ENCODE peak calls at places on chromosomes 13 and 19, in seven cellular contexts. T is HCT116, M is HepG2, A is K562, U is SK-N-SH, P is H1, K is GM12878. J is an unnamed sample.

GRCh38 chr19:18586311-18586710 is 2.3 kb upstream of the REX1BD start:
- DNase-seq in M (no peak), P (no peak), T (no peak), U (no peak), K (no peak), A (no peak), J (no peak)

GRCh38 chr19:6737873-6738725 is 719 bp upstream of the GPR108 start:
- DNase-seq in M (peak), K (no peak), U (no peak), T (no peak), A (peak), P (peak), J (no peak)

GRCh38 chr13:51269039-51269438 is 46.8 kb downstream of the FAM124A start:
- DNase-seq in T (no peak), M (no peak), U (no peak), P (no peak), A (no peak), K (no peak), J (no peak)

GRCh38 chr13:113204378-113204734 is 4.1 kb downstream of the PCID2 start:
- DNase-seq in U (no peak), A (no peak), T (no peak), P (no peak), M (no peak), K (no peak), J (no peak)

GRCh38 chr13:109963384-109963783 is 177.0 kb upstream of the IRS2 start:
- DNase-seq in T (no peak), M (no peak), A (no peak), K (no peak), U (no peak), P (no peak), J (no peak)

GRCh38 chr13:32075150-32075851 is 43.7 kb downstream of the FRY start:
- DNase-seq in T (no peak), P (no peak), A (no peak), K (no peak), U (no peak), M (peak), J (no peak)

GRCh38 chr19:54168174-54168917 is 4.6 kb downstream of the TMC4 start:
- DNase-seq in T (peak), U (peak), P (peak), K (no peak), A (peak), M (peak), J (peak)

GRCh38 chr13:24911135-24911524 is 147.2 kb downstream of the RNF17 start:
- DNase-seq in T (no peak), P (no peak), A (no peak), U (no peak), K (no peak), M (no peak), J (no peak)

GRCh38 chr13:73074101-73074500 is 15.3 kb downstream of the KLF5 start:
- DNase-seq in T (no peak), U (no peak), M (no peak), K (no peak), A (no peak), P (no peak), J (no peak)

GRCh38 chr19:35348909-35349611 is 1.4 kb downstream of the FFAR1 start:
- DNase-seq in M (no peak), P (peak), T (no peak), U (no peak), A (no peak), K (no peak), J (no peak)

GRCh38 chr19:33063356-33064116 is 1.2 kb downstream of the RHPN2 start:
- DNase-seq in T (no peak), K (no peak), U (peak), M (no peak), P (peak), A (no peak), J (no peak)

GRCh38 chr13:61664821-61665705 is 249.4 kb upstream of the PCDH20 start:
- DNase-seq in K (no peak), T (peak), P (no peak), A (no peak), U (no peak), M (peak), J (peak)

GRCh38 chr19:35417278-35417677 is 30.8 kb upstream of the FFAR2 start:
- DNase-seq in P (no peak), M (no peak), K (no peak), T (no peak), U (no peak), A (no peak), J (no peak)

GRCh38 chr13:48819889-48820288 is 155.8 kb upstream of the FNDC3A start:
- DNase-seq in P (no peak), A (no peak), M (no peak), K (no peak), U (no peak), T (no peak), J (no peak)

GRCh38 chr13:104310861-104311260 is 1244.6 kb upstream of the SLC10A2 start:
- DNase-seq in P (no peak), M (no peak), U (no peak), K (no peak), T (no peak), A (no peak), J (no peak)

GRCh38 chr13:113404366-113404722 is 40.4 kb upstream of the GRTP1 start:
- DNase-seq in T (no peak), K (no peak), A (no peak), P (no peak), U (peak), M (no peak), J (no peak)

GRCh38 chr19:39236527-39236926 is 8.3 kb downstream of the IFNL3 start:
- DNase-seq in U (no peak), A (no peak), P (no peak), M (no peak), K (no peak), T (no peak), J (no peak)

GRCh38 chr13:40143559-40143958 is 488.1 kb downstream of the COG6 start:
- DNase-seq in M (no peak), T (no peak), P (no peak), K (no peak), A (no peak), U (no peak), J (no peak)

GRCh38 chr13:93066187-93066586 is 160.4 kb upstream of the GPC6 start:
- DNase-seq in U (no peak), K (no peak), T (no peak), P (no peak), M (no peak), A (no peak), J (no peak)

GRCh38 chr19:14560776-14561108 is 11.1 kb downstream of the NDUFB7 start:
- DNase-seq in U (no peak), P (no peak), M (no peak), A (no peak), T (no peak), K (no peak), J (no peak)

GRCh38 chr19:57887195-57887941 is 1.5 kb downstream of the ZNF814 start:
- DNase-seq in M (no peak), T (no peak), P (no peak), U (no peak), A (no peak), K (no peak), J (no peak)

GRCh38 chr19:4678881-4679379 is 8.8 kb upstream of the MYDGF start:
- DNase-seq in K (no peak), P (peak), A (peak), T (peak), U (peak), M (no peak), J (no peak)

GRCh38 chr13:105048685-105049084 is 1486.8 kb downstream of the EFNB2 start:
- DNase-seq in M (no peak), K (peak), U (no peak), T (no peak), P (no peak), A (no peak), J (no peak)

DNA sequence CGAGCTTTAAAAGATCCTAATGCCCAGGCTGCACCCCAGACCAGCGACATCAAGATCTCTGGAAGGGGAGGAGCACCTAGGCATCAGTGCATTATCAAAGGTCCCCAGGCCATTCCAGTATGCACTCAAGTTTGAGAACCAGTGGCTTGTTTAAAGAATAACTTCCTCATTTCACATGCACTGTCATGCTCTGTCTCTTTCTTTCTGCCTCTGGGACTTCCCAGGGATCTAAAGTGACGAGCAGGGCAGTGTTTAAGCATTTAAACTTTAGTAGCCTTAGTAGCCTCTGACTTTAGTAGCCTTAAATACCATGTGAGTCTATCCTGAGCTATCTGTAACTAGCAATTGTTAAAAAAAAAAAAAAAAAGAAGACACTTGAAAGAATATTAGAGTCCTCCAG is 8.9 kb upstream of the FARP1 start:
- DNase-seq in M (no peak), A (no peak), U (no peak), P (no peak), T (no peak), K (peak), J (no peak)
- TF ChIP-seq JUND in M (no peak), A (no peak), U (no peak), P (no peak), T (no peak), K (no peak), J (no peak)

DNA sequence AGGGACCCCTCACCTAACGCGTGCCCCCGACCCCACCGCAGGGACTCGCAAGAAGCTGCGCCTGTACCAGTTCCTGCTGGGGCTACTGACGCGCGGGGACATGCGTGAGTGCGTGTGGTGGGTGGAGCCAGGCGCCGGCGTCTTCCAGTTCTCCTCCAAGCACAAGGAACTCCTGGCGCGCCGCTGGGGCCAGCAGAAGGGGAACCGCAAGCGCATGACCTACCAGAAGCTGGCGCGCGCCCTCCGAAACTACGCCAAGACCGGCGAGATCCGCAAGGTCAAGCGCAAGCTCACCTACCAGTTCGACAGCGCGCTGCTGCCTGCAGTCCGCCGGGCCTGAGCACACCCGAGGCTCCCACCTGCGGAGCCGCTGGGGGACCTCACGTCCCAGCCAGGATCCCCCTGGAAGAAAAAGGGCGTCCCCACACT is 4.7 kb upstream of the MYBPC2 start:
- DNase-seq in T (no peak), U (no peak), A (no peak), M (no peak), P (peak), K (no peak), J (no peak)
- TF ChIP-seq JUND in T (no peak), U (no peak), A (no peak), M (no peak), P (no peak), K (no peak), J (no peak)

GRCh38 chr19:46000497-46001246 is 5.4 kb downstream of the CCDC61 start:
- DNase-seq in P (peak), K (no peak), U (peak), M (no peak), T (no peak), A (peak), J (peak)
- TF ChIP-seq JUND in P (no peak), K (no peak), U (no peak), M (no peak), T (no peak), A (no peak), J (no peak)

GRCh38 chr13:34371645-34372044 is 553.7 kb downstream of the RFC3 start:
- DNase-seq in A (no peak), M (no peak), U (no peak), K (no peak), P (no peak), T (no peak), J (no peak)

GRCh38 chr13:34376483-34376882 is 558.5 kb downstream of the RFC3 start:
- DNase-seq in K (no peak), U (no peak), P (no peak), T (no peak), A (no peak), M (no peak), J (no peak)

GRCh38 chr13:34371108-34371507 is 553.2 kb downstream of the RFC3 start:
- DNase-seq in M (no peak), K (no peak), P (no peak), T (no peak), U (no peak), A (no peak), J (no peak)

GRCh38 chr13:34369925-34370324 is 552.0 kb downstream of the RFC3 start:
- DNase-seq in P (no peak), A (no peak), U (no peak), K (no peak), M (no peak), T (no peak), J (no peak)

DNA sequence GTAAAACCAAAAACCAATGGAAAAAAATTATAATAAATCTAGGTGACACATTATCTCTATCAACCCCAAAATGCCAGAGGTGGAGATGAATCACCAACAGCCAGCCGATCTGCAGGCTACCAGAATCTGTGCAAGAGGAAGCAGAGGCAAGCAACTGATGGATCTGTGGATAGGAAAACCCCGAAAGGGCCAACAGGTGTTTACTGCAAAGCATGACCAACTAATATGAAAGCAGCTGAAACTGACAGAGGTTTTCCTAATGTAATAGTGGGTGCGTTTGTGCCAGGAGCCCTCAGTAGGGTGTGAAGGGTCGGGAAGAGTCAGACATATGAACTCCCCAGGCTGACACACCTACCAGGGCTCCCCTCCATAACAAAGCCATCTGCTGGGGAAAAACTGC is 554.6 kb downstream of the RFC3 start:
- DNase-seq in K (no peak), T (no peak), U (no peak), M (no peak), P (no peak), A (no peak), J (no peak)
- TF ChIP-seq JUND in K (no peak), T (no peak), U (no peak), M (no peak), P (no peak), A (no peak), J (no peak)

GRCh38 chr19:661427-662196 is 1.4 kb downstream of the RNF126 start:
- DNase-seq in T (no peak), A (peak), P (no peak), M (no peak), K (no peak), U (no peak), J (peak)
- TF ChIP-seq JUND in T (no peak), A (no peak), P (no peak), M (no peak), K (no peak), U (no peak), J (no peak)

GRCh38 chr13:58300974-58301681 is 669.6 kb downstream of the PCDH17 start:
- DNase-seq in A (no peak), M (no peak), P (no peak), T (no peak), U (no peak), K (no peak), J (no peak)

GRCh38 chr13:58300224-58300623 is 668.7 kb downstream of the PCDH17 start:
- DNase-seq in M (no peak), P (no peak), A (no peak), U (no peak), T (no peak), K (no peak), J (no peak)

GRCh38 chr13:58298556-58299135 is 667.1 kb downstream of the PCDH17 start:
- DNase-seq in P (no peak), U (no peak), K (no peak), T (no peak), M (peak), A (no peak), J (no peak)

DNA sequence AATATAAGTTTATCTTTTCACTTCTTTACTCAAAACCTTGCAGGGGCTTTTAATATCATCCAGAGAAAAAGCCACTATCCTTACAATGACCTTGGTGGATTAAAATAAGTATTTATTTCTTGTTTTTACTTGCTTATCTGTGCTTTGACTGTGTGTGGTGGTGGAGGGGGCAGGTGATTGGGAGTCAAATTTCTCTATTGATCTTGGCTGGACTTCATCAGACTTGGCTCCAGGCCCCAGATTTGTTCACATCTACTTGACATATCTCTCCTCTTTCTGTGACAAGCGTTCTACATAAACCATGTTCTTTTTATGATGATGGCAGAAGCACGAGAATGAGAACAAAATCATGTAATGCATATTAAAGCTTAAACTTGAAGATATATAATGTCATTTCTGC is 670.8 kb downstream of the PCDH17 start:
- DNase-seq in K (no peak), M (no peak), U (no peak), T (no peak), P (no peak), A (no peak), J (no peak)
- TF ChIP-seq JUND in K (no peak), M (no peak), U (no peak), T (no peak), P (no peak), A (no peak), J (no peak)